ENCODE peak calls at places on chromosomes 16 and 17, in four cellular contexts. M is mucosa of descending colon, S is choroid plexus epithelial cell, U is heart left ventricle. K is an unnamed sample.

GRCh38 chr16:17368951-17369350 is 101.8 kb downstream of the XYLT1 start:
- DNase-seq in S (no peak), M (no peak), U (no peak), K (no peak)

GRCh38 chr16:20910781-20911321 is 10.3 kb downstream of the LYRM1 start:
- DNase-seq in U (no peak), S (peak), M (no peak), K (peak)

GRCh38 chr17:64775701-64776570 is 113.8 kb upstream of the SMURF2 start:
- DNase-seq in M (peak), S (no peak), U (no peak), K (no peak)

GRCh38 chr17:30244853-30245385 is 9.4 kb upstream of the SLC6A4 start:
- DNase-seq in U (no peak), S (peak), M (no peak), K (no peak)

GRCh38 chr16:19252904-19253303 is 32.6 kb upstream of the CLEC19A start:
- DNase-seq in S (no peak), U (no peak), M (no peak), K (peak)

GRCh38 chr16:268141-269053 is 7.3 kb downstream of the RGS11 start:
- DNase-seq in U (no peak), M (peak), S (no peak), K (no peak)

GRCh38 chr17:38748329-38749221 is at the start of gene PCGF2:
- DNase-seq in S (peak), M (peak), U (peak), K (no peak)

GRCh38 chr17:49866882-49867413 is 19.1 kb upstream of the TAC4 start:
- DNase-seq in S (no peak), M (no peak), U (no peak), K (no peak)

GRCh38 chr16:89199241-89200123 is 855 bp downstream of the SLC22A31 start:
- DNase-seq in M (peak), S (no peak), U (no peak), K (no peak)

GRCh38 chr16:83552193-83552592 is 255.6 kb upstream of the HSBP1 start:
- DNase-seq in S (peak), U (no peak), M (no peak), K (peak)

GRCh38 chr17:52306314-52306713 is 147.8 kb upstream of the CA10 start:
- DNase-seq in M (no peak), U (no peak), S (no peak), K (no peak)

GRCh38 chr16:10866196-10866976 is 10.6 kb upstream of the CIITA start:
- DNase-seq in U (peak), M (no peak), S (no peak), K (no peak)

GRCh38 chr16:22977294-22977697 is 163.3 kb downstream of the HS3ST2 start:
- DNase-seq in S (no peak), M (no peak), U (no peak), K (peak)

GRCh38 chr16:26963109-26963508 is 103.6 kb upstream of the C16orf82 start:
- DNase-seq in M (no peak), U (no peak), S (peak), K (peak)

GRCh38 chr17:20302191-20302917 is 165.0 kb downstream of the LGALS9B start:
- DNase-seq in S (peak), M (no peak), U (no peak), K (peak)

GRCh38 chr16:3578121-3578520 is 918 bp upstream of the NLRC3 start:
- DNase-seq in U (peak), M (no peak), S (no peak), K (peak)

GRCh38 chr16:4534151-4534790 is 4.3 kb downstream of the CDIP1 start:
- DNase-seq in M (no peak), S (no peak), U (no peak), K (no peak)

GRCh38 chr17:80471922-80472321 is 4.5 kb downstream of the NPTX1 start:
- DNase-seq in M (no peak), U (no peak), S (no peak), K (peak)

GRCh38 chr17:58531122-58531521 is 16.7 kb upstream of the MTMR4 start:
- DNase-seq in M (no peak), U (no peak), S (no peak), K (no peak)

GRCh38 chr16:4683255-4684029 is 9.9 kb upstream of the NUDT16L1 start:
- DNase-seq in S (no peak), M (peak), U (peak), K (no peak)

GRCh38 chr16:67936124-67936875 is at the start of gene PSMB10:
- DNase-seq in U (no peak), M (peak), S (peak), K (peak)

GRCh38 chr17:21286066-21286770 is 1.7 kb downstream of the MAP2K3 start:
- DNase-seq in S (peak), U (peak), M (peak), K (peak)

GRCh38 chr16:30053376-30054015 is 12.1 kb upstream of the ALDOA start:
- DNase-seq in U (no peak), S (peak), M (no peak), K (peak)

GRCh38 chr16:49453983-49454382 is 80.4 kb downstream of the C16orf78 start:
- DNase-seq in U (no peak), S (no peak), M (no peak), K (no peak)

GRCh38 chr16:84600343-84601229 is 17.3 kb downstream of the COTL1 start:
- DNase-seq in M (no peak), S (peak), U (no peak), K (peak)

GRCh38 chr16:77789085-77789611 is 784 bp downstream of the VAT1L start:
- DNase-seq in U (no peak), S (no peak), M (no peak), K (no peak)

GRCh38 chr17:67109111-67109510 is 64.8 kb downstream of the CACNG1 start:
- DNase-seq in M (no peak), U (no peak), S (no peak), K (peak)

GRCh38 chr16:367333-367903 is 2.9 kb downstream of the MRPL28 start:
- DNase-seq in U (no peak), S (no peak), M (peak), K (no peak)

GRCh38 chr16:73956592-73957495 is 339.8 kb upstream of the PSMD7 start:
- DNase-seq in M (no peak), U (no peak), S (peak), K (peak)

GRCh38 chr16:9943121-9943520 is 239.1 kb downstream of the GRIN2A start:
- DNase-seq in M (no peak), S (no peak), U (no peak), K (no peak)

GRCh38 chr17:951388-952132 is 28.0 kb downstream of the NXN start:
- DNase-seq in U (peak), M (no peak), S (peak), K (peak)

GRCh38 chr17:7611635-7612293 is 2.9 kb downstream of the FXR2 start:
- DNase-seq in U (no peak), M (no peak), S (no peak), K (no peak)

GRCh38 chr16:73020409-73020884 is 27.5 kb downstream of the ZFHX3 start:
- DNase-seq in M (peak), U (peak), S (peak), K (peak)

GRCh38 chr16:21233521-21234150 is at the start of gene ANKS4B:
- DNase-seq in M (no peak), S (no peak), U (no peak), K (no peak)

GRCh38 chr16:57462978-57463362 is 491 bp downstream of the POLR2C start:
- DNase-seq in S (no peak), U (no peak), M (no peak), K (peak)

GRCh38 chr16:18792836-18793433 is 2.8 kb upstream of the RPS15A start:
- DNase-seq in S (no peak), M (no peak), U (no peak), K (no peak)

GRCh38 chr17:44848257-44848795 is 643 bp downstream of the HIGD1B start:
- DNase-seq in M (no peak), U (no peak), S (no peak), K (no peak)
- TF ChIP-seq CTCF in M (no peak), U (no peak), S (no peak), K (no peak)

GRCh38 chr17:75901727-75902126 is 3.0 kb downstream of the MRPL38 start:
- DNase-seq in M (no peak), S (no peak), U (no peak), K (no peak)
- TF ChIP-seq CTCF in M (no peak), S (no peak), U (no peak), K (no peak)

GRCh38 chr17:81928497-81929252 is 1.1 kb upstream of the MAFG start:
- DNase-seq in U (no peak), M (peak), S (no peak), K (peak)
- TF ChIP-seq CTCF in U (no peak), M (no peak), S (no peak), K (no peak)

GRCh38 chr16:82384897-82385296 is 214.9 kb upstream of the MPHOSPH6 start:
- DNase-seq in U (no peak), M (no peak), S (no peak), K (no peak)
- TF ChIP-seq CTCF in U (no peak), M (no peak), S (no peak), K (no peak)

DNA sequence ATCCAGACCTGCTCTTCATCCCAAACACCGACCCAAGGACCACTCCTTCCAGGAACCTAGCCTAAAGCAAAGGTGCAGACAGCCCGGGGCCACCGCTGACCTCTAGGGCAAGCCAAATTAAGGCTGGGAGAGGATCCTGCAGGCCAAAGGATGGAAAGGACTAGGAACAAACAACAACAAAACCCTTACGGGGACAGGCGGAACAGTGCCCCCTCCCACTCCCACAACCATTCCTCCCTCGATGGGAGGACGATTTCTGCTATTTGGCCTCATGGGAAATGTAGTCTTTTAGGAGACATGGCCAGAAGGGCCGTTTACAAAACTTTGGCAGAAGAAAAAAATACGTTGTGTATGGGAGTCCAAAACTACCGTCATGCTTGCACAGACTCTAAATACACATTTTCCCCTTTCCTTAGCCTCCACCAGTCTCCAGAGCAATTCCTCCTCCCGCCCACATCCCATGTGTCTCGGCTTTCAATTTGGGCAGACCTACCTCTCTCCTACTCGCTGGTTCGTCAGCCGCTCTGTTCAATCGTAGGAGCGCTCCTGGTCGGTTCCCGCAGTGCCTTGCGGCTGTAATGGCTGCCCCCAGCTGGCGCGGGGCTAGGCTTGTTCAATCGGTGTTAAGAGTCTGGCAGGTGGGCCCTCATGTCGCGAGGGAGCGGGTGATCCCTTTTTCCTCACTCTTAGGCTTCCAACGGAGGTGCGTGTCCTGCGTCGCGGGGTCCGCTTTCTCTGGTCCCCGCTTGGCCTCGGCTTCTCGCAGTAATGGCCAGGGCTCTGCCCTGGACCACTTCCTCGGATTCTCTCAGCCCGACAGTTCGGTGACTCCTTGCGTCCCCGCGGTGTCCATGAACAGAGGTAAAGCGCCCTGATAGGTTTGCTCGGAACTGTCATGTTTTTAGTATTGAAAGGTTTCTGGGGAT is at the start of gene ERAL1:
- DNase-seq in U (peak), M (peak), S (peak), K (peak)
- TF ChIP-seq CTCF in U (no peak), M (no peak), S (peak), K (peak)

DNA sequence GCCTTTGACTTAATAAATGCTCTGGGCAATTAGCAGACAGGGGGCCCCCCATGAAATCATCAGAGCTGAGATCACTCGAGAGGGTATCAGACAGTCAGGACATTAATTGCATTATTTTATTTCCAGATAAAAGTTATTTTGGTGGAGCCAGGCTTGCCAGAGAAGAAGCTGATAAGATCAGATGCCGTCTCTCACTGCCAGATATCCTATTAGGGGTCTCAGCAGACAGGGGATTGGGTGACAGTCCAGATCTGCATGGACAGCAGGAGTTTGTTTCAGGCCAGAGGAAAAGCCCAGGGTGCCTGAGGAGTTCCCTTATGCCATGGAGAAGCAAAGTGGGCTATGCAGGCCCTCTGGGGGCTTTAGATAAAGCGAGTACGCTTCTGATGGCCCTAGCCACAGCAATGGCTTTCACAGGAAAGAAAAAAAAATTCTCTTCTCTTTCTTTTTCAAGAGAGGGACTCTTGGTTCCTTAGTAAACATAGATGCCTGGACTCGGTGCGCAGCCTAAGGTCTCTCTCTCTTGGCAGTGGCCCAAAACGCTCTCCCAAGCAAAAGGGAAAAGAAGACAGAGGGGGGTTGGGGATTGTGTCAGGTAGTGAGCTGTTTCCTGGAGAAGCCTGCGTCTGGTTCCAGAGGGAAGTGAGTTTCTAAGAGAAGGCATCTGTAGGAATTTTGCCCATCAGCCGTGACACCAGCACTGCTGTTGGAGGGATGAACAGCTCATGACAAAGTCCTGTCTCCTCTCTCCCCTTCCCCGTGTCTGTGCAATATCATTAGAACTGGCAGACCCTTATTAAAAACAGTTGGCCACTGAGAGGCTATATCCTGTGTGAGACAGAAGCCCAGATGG is 166.4 kb upstream of the FOXF1 start:
- DNase-seq in U (no peak), M (no peak), S (peak), K (no peak)
- TF ChIP-seq CTCF in U (no peak), M (no peak), S (no peak), K (no peak)

DNA sequence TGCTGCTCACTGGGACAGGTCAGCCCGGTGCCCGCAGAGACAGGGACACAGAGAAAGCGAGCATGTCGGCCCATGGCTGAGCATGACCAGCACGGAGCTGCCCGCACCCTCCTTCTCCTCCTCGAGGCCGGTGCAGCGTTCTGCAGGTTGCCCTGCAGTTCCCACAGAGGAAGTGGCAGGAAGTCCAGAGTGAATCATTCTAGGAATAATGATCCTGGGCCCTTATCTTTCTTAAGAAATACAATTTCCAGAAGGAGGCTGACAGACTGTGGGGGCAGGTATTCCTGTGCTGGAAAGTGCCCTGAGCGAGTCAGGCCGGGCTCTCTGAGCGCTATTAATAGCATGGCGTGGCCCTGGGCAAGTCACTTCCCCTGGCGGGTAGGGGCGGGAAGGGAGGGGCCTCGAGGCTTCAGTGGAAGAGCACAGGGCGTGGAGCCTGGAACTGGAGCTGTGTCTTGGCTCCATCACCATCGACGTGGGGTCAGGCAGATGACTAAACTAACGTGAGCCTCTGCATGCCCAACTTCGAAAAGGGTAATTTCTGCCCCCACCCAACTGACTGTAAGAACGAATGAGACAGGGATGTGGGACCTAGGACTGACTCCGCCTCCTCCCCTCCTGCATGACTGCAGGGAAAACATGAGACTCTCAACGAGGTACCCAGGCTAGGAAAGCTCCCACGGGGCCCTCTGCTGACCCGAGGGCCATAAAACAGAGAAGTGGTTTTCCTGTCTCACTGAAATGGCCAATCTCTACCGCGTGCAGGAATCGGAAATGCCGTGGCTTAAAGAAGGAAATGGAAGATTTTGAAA is 9.8 kb downstream of the TMEM204 start:
- DNase-seq in S (peak), M (no peak), U (peak), K (peak)
- TF ChIP-seq CTCF in S (peak), M (no peak), U (no peak), K (no peak)

GRCh38 chr16:54937673-54938350 is 7.1 kb downstream of the IRX5 start:
- DNase-seq in S (no peak), U (no peak), M (no peak), K (no peak)
- TF ChIP-seq CTCF in S (no peak), U (peak), M (no peak), K (no peak)

DNA sequence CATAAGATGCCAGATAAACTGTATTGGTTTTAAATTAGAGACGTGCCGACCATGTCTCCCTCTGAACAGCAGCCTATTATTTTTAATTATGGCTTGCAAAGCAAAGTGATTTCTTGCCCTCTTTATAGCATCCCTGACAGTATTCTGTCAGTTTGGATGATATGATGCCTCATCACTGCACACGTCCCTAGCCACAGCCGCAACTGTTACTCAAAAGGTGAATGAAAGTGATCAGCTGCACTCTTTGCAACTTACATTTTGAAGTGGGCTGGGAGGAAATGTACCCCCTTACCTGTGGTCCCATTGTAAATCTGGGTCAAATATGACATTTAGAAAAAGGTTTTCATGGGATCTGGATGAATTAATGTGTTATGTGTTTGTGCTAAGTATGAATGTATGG is 389.9 kb downstream of the MAF start:
- DNase-seq in M (no peak), U (no peak), S (no peak), K (no peak)
- TF ChIP-seq CTCF in M (no peak), U (no peak), S (no peak), K (no peak)

DNA sequence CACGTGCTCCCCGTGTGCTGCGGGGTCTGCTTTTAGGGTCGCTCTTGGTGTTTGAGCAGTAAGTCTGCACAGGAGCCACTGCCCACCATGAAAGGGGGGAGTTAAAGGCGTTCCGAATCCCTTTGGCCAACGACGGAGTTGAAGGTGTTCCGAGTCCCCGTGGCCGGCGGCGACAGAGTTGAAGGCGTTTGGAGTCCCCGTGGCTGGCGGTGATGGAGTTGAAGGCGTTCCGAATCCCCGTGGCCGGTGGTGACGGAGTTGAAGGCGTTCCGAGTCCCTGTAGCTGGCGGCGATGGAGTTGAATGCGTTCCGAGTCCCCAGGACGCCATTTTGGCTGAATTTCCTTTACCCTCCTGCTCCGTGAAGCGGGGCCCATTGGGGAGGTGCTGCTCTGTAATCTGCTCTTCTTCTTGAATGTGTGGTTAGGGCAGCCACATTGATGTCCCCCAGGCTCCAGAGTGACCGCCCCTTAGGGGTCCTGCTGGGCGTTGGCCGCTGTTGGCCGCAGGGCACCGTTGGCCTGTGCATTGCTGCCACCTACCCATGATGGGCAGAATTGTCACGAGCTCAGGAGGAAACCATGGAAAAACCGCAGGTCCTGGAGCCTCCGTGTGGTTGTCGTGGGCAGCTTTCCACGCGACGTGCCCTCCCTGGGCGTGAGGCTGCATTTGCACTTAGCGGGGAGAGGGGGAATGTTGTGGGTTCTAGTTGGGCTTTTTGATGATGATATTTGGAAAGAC is 73.7 kb upstream of the ZNF750 start:
- DNase-seq in S (peak), U (no peak), M (peak), K (peak)
- TF ChIP-seq CTCF in S (peak), U (peak), M (no peak), K (peak)